ENCODE peak calls at places on chromosomes 7 and 10, in four cellular contexts. One of them, this sample, is unnamed.

GRCh38 chr10:13659887-13660544 is 73.3 kb downstream of the PRPF18 start:
- DNase-seq in GM12878: peak; percentile 17
- DNase-seq in tibial nerve: peak; percentile 70
- DNase-seq in testis: peak; percentile 71
- DNase-seq in this sample: peak; percentile 65

GRCh38 chr7:109901916-109902315 is 1189.0 kb upstream of the LRRN3 start:
- DNase-seq in GM12878: no peak
- DNase-seq in tibial nerve: no peak
- DNase-seq in testis: no peak
- DNase-seq in this sample: no peak

GRCh38 chr7:31120800-31121513 is 68.8 kb downstream of the ADCYAP1R1 start:
- DNase-seq in GM12878: no peak
- DNase-seq in tibial nerve: no peak
- DNase-seq in testis: no peak
- DNase-seq in this sample: no peak

GRCh38 chr10:71443676-71444075 is 47.0 kb downstream of the CDH23 start:
- DNase-seq in GM12878: no peak
- DNase-seq in tibial nerve: no peak
- DNase-seq in testis: no peak
- DNase-seq in this sample: no peak

GRCh38 chr10:34505338-34505737 is 309.8 kb downstream of the PARD3 start:
- DNase-seq in GM12878: no peak
- DNase-seq in tibial nerve: no peak
- DNase-seq in testis: no peak
- DNase-seq in this sample: no peak

GRCh38 chr7:2006921-2007381 is 225.8 kb downstream of the MAD1L1 start:
- DNase-seq in GM12878: no peak
- DNase-seq in tibial nerve: no peak
- DNase-seq in testis: no peak
- DNase-seq in this sample: peak; percentile 9

GRCh38 chr7:41331194-41331593 is 371.7 kb downstream of the INHBA start:
- DNase-seq in GM12878: no peak
- DNase-seq in tibial nerve: no peak
- DNase-seq in testis: no peak
- DNase-seq in this sample: no peak

GRCh38 chr7:15525652-15526263 is 36.1 kb downstream of the AGMO start:
- DNase-seq in GM12878: no peak
- DNase-seq in tibial nerve: no peak
- DNase-seq in testis: no peak
- DNase-seq in this sample: no peak

GRCh38 chr7:124716894-124717293 is 48.7 kb downstream of the GPR37 start:
- DNase-seq in GM12878: no peak
- DNase-seq in tibial nerve: no peak
- DNase-seq in testis: no peak
- DNase-seq in this sample: no peak

DNA sequence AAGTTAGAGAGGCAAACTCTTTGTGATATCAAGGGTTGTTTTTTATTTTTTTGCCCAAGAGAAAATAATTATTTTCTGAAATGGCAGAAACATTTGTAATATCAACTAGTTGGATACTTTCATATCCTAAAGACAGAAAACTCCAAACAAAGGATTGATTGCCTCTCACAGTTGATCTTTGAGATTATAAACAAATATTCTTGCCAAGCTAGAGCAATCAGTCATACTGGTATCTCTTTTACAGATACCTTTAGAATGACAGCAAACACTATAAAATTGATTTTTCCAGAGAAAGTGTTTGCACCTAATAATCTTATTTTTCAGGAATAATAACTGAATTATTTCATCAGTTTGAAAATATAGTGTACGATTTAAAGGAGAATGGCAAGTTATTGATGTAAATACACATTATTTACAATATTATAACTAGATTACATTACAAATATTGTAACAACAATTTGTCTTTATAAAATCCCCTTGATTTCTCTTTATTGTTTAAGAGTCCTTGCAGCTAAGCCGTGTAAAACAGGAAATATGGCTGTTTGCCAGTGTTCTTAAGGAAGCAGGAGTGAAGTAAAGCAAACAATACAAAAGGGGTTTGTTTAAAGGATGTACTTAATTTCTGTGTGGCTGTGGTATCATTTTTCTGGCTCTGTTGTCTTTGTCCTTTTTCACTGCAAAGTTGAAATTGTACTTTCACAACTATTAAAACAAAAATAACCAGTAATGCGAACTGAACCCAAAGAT is 58.4 kb downstream of the MAPK8 start:
- DNase-seq in GM12878: no peak
- DNase-seq in tibial nerve: peak; percentile 5
- DNase-seq in testis: no peak
- DNase-seq in this sample: no peak
- TF ChIP-seq POLR2A in GM12878: no peak
- TF ChIP-seq POLR2A in tibial nerve: no peak
- TF ChIP-seq POLR2A in testis: no peak
- TF ChIP-seq POLR2A in this sample: no peak

GRCh38 chr7:115032986-115033385 is 111.1 kb downstream of the MDFIC start:
- DNase-seq in GM12878: no peak
- DNase-seq in tibial nerve: no peak
- DNase-seq in testis: no peak
- DNase-seq in this sample: no peak
- H3K27me3 ChIP-seq in GM12878: no peaks in the 10 kb centered on the region
- H3K27me3 ChIP-seq in tibial nerve: no peaks in the 10 kb centered on the region
- H3K27me3 ChIP-seq in testis: no peaks in the 10 kb centered on the region
- H3K27me3 ChIP-seq in this sample: no peaks in the 10 kb centered on the region

GRCh38 chr10:82768040-82768439 is 893.0 kb downstream of the NRG3 start:
- DNase-seq in GM12878: no peak
- DNase-seq in tibial nerve: no peak
- DNase-seq in testis: no peak
- DNase-seq in this sample: no peak

GRCh38 chr10:82757907-82758306 is 882.9 kb downstream of the NRG3 start:
- DNase-seq in GM12878: no peak
- DNase-seq in tibial nerve: no peak
- DNase-seq in testis: no peak
- DNase-seq in this sample: no peak

GRCh38 chr10:82759050-82759449 is 884.1 kb downstream of the NRG3 start:
- DNase-seq in GM12878: no peak
- DNase-seq in tibial nerve: no peak
- DNase-seq in testis: no peak
- DNase-seq in this sample: no peak

GRCh38 chr10:82757397-82757796 is 882.4 kb downstream of the NRG3 start:
- DNase-seq in GM12878: no peak
- DNase-seq in tibial nerve: no peak
- DNase-seq in testis: no peak
- DNase-seq in this sample: no peak

GRCh38 chr10:82762641-82763040 is 887.6 kb downstream of the NRG3 start:
- DNase-seq in GM12878: no peak
- DNase-seq in tibial nerve: no peak
- DNase-seq in testis: no peak
- DNase-seq in this sample: no peak
- H3K4me1 ChIP-seq in GM12878: no peaks in the 10 kb centered on the region
- H3K4me1 ChIP-seq in tibial nerve: no peaks in the 10 kb centered on the region
- H3K4me1 ChIP-seq in testis: no peaks in the 10 kb centered on the region
- H3K4me1 ChIP-seq in this sample: no peaks in the 10 kb centered on the region

GRCh38 chr10:61964059-61964709 is 62.7 kb downstream of the ARID5B start:
- DNase-seq in GM12878: no peak
- DNase-seq in tibial nerve: no peak
- DNase-seq in testis: no peak
- DNase-seq in this sample: no peak
- TF ChIP-seq POLR2A in GM12878: no peak
- TF ChIP-seq POLR2A in tibial nerve: no peak
- TF ChIP-seq POLR2A in testis: no peak
- TF ChIP-seq POLR2A in this sample: no peak

DNA sequence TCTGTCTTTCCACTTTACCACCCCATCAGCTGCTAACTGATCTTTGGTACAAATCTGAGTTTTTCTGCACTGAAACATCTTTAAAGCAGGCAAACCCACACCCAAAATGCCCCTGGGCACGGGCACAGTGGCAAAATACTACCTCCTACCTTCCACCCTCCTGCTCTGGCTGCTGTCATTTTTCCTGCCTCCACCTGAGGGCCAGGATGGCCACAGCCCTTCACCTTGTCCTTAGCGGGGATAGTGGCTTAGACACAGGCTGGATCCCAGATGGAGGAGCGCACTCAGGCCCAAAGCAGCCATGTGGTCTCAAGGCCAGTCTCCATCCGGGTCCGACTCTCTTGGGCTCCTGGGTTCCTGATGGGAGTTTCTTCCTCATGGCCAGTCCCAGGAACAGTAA is 98.3 kb downstream of the HIF1AN start:
- DNase-seq in GM12878: no peak
- DNase-seq in tibial nerve: no peak
- DNase-seq in testis: no peak
- DNase-seq in this sample: no peak
- H3K27me3 ChIP-seq in GM12878: peaks cover 1% of the 10 kb centered on the region
- H3K27me3 ChIP-seq in tibial nerve: no peaks in the 10 kb centered on the region
- H3K27me3 ChIP-seq in testis: no peaks in the 10 kb centered on the region
- H3K27me3 ChIP-seq in this sample: peaks cover 3% of the 10 kb centered on the region

DNA sequence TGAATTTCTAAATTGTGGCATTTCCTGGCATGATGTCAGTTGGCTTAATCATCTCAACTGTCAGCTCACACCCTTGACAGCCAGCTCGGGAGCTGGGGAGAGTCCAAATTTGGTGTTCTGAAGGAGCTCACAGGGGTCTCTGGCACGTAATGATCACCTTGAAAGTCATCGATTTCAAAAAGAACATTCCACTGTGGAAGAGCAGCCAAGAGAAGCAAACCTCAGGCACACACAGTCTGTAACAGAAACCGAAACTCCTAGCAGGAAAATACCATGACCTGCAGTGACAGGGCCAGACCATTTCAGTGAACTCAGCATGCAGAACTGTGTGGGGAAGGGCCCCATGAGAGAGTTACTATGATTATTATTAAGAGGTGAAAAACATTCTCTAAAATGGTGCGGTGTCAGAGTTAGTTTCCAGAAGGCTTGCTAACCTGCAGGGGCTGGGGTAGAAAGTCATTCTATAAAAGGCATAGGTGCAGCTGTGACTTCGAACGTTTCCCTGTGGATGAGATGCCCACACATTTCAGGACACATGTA is 26.4 kb upstream of the KLF6 start:
- DNase-seq in GM12878: peak; percentile 76
- DNase-seq in tibial nerve: peak; percentile 55
- DNase-seq in testis: no peak
- DNase-seq in this sample: no peak
- H3K4me1 ChIP-seq in GM12878: peaks cover 41% of the 10 kb centered on the region
- H3K4me1 ChIP-seq in tibial nerve: peaks cover 48% of the 10 kb centered on the region
- H3K4me1 ChIP-seq in testis: no peaks in the 10 kb centered on the region
- H3K4me1 ChIP-seq in this sample: no peaks in the 10 kb centered on the region

GRCh38 chr7:26188291-26188999 is 12.1 kb downstream of the HNRNPA2B1 start:
- DNase-seq in GM12878: no peak
- DNase-seq in tibial nerve: no peak
- DNase-seq in testis: no peak
- DNase-seq in this sample: no peak

GRCh38 chr7:26189000-26189539 is 11.5 kb downstream of the HNRNPA2B1 start:
- DNase-seq in GM12878: no peak
- DNase-seq in tibial nerve: no peak
- DNase-seq in testis: no peak
- DNase-seq in this sample: no peak

GRCh38 chr7:26187380-26188290 is 12.9 kb downstream of the HNRNPA2B1 start:
- DNase-seq in GM12878: no peak
- DNase-seq in tibial nerve: no peak
- DNase-seq in testis: no peak
- DNase-seq in this sample: no peak

GRCh38 chr7:26183545-26184282 is 16.8 kb downstream of the HNRNPA2B1 start:
- DNase-seq in GM12878: no peak
- DNase-seq in tibial nerve: no peak
- DNase-seq in testis: no peak
- DNase-seq in this sample: no peak

DNA sequence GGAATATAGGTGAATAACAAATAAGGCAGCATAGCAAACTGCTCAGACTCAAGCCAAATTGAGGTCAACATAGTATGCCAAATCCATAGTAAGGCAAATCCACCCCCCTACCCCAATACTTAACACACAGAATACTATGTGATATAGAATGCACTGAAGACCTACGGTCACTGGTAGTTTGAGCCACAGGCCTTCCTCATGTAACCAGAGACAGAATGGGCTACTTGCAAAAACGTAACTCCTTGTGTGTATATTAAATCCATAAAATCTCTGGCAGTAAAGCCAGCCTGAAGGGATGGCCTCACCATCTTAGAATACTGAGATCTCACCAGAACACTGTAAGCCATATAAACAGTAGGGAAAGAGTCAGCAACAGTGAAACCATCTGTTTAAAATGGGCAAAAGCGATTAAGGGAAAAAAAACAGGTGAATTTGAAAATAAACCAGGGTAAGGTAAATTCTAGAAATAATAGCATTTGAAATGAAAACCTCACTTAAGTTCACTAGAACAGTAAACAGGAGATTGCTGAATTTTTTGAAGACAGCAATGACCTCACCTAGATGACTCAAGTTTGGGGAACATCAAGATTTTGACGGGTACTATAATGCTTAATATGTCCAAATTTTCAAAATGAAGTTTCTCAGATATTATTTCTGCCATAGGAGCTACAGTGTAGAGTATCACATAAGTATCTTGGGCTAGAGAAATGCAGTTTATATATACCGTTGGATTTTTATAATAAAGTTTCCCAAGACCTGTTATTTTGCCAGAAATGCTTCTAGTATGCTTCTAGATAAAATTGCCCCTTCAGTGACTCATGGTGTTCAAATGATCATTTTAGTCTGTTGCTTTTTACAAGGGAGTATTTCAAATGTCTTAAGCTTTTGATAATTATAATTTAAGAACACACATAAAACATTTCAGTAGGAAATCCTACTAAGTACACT is 13.9 kb downstream of the HNRNPA2B1 start:
- DNase-seq in GM12878: no peak
- DNase-seq in tibial nerve: no peak
- DNase-seq in testis: no peak
- DNase-seq in this sample: no peak
- TF ChIP-seq POLR2A in GM12878: peak; percentile 68
- TF ChIP-seq POLR2A in tibial nerve: no peak
- TF ChIP-seq POLR2A in testis: no peak
- TF ChIP-seq POLR2A in this sample: no peak

This sample was measured in uterus.